ENCODE peak calls at places on chromosome 1, in nine cellular contexts. E is A549, I is fibroblast of lung, R is thoracic aorta, A is Panc1, G is right cardiac atrium, K is esophagus muscularis mucosa, L is AG04450, X is mammary epithelial cell. J is an unnamed sample. For H3K9me3, the result is how much of the 10 kb centered on the place peaks cover.

GRCh38 chr1:195005338-195005737 is 1602.9 kb downstream of the KCNT2 start:
- DNase-seq in K (no peak), G (no peak), X (no peak), L (no peak), A (no peak), R (no peak), I (no peak), E (no peak), J (no peak)

GRCh38 chr1:86778510-86779218 is 74.3 kb downstream of the SH3GLB1 start:
- DNase-seq in K (no peak), G (no peak), R (no peak), I (peak), X (peak), A (no peak), E (no peak), L (no peak), J (no peak)

GRCh38 chr1:159171688-159172501 is 480 bp downstream of the CADM3 start:
- DNase-seq in A (no peak), R (no peak), G (peak), X (no peak), L (no peak), K (no peak), I (no peak), E (peak), J (no peak)

GRCh38 chr1:171470726-171471125 is 14.6 kb upstream of the PRRC2C start:
- DNase-seq in L (no peak), X (no peak), K (no peak), R (no peak), G (no peak), I (no peak), E (no peak), A (no peak), J (no peak)

GRCh38 chr1:20708057-20708456 is 9.8 kb downstream of the KIF17 start:
- DNase-seq in K (no peak), L (no peak), X (no peak), E (no peak), I (no peak), G (peak), R (no peak), A (no peak), J (no peak)

GRCh38 chr1:168369655-168370054 is 89.0 kb downstream of the TBX19 start:
- DNase-seq in A (no peak), X (no peak), I (no peak), K (peak), L (no peak), G (peak), R (no peak), E (no peak), J (no peak)

GRCh38 chr1:178633068-178633467 is 92.0 kb upstream of the RALGPS2 start:
- DNase-seq in L (peak), G (no peak), I (peak), K (no peak), E (peak), A (no peak), R (no peak), X (peak), J (no peak)

GRCh38 chr1:116478621-116479020 is 92.2 kb downstream of the CD58 start:
- DNase-seq in I (no peak), G (no peak), A (no peak), R (no peak), K (no peak), X (no peak), E (no peak), L (no peak), J (no peak)

GRCh38 chr1:31587720-31588423 is 11.6 kb downstream of the TINAGL1 start:
- DNase-seq in R (peak), A (no peak), G (peak), K (no peak), I (no peak), E (peak), X (no peak), L (no peak), J (peak)

DNA sequence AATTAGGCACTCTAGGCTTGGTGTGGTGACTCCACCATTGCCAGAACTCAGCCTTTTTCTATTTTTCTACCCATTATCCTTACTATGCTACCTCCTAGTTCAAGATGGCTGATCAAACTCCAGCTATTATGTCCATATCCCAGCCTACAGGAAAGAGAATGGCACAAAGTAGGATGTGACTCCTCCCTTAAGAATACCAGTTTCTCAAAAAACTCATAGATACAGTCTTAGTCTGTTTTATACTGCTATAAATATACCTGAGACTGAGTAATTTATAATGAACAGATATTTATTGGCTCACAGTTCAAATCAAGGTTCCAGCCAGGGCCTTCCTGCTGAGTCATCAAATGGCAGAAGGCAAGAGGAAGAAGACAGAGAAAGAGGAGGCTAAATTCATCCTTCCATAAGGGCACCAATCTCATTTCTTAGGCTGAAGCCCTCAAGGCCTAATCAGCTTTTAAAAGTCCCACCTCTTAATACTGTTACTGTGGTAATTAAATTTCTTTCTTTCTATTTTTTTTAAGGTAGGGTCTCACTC is 542.8 kb upstream of the BEND5 start:
- DNase-seq in A (no peak), G (no peak), X (no peak), E (no peak), R (no peak), I (no peak), L (no peak), K (no peak), J (no peak)
- H3K9me3 ChIP-seq in A (under half), G (under half), X (under half), E (under half), R (under half), I (under half), L (under half), K (under half), J (under half)

GRCh38 chr1:2809656-2810055 is 8.2 kb upstream of the TTC34 start:
- DNase-seq in A (no peak), R (no peak), L (no peak), E (no peak), K (no peak), I (no peak), G (peak), X (no peak), J (no peak)
- H3K9me3 ChIP-seq in A (under half), R (under half), L (half or more), E (under half), K (under half), I (under half), G (under half), X (under half), J (under half)

DNA sequence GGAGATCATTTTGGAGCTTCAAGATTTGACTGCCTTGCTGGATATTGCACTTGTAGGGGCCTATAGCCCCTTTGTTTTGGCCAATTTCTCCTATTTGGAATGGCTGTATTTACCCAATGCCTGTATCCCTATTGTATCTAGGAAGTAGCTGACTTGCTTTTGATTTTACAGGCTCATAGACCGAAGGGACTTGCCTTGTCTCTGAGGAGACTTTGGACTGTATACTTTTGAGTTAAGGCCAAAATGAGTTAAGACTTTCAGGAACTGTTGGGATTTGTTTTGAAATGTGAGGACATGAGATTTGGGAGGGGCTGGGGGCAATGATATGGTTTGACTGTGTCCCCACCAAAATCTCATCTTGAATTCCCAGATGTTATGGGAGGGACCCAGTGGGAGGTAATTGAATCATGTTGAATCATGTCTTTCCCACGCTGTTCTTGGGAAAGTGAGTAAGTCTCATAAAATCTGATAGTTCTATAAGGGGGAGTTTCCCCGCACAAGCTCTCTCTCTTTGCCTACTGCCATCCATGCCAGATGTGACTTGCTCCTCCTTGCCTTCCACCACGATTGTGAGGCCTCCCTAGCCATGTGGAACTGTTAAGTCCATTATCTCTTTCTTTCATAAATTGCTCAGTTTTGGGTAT is 276.1 kb downstream of the LMX1A start:
- DNase-seq in K (no peak), G (no peak), E (no peak), L (no peak), X (peak), A (no peak), I (no peak), R (no peak), J (no peak)
- H3K9me3 ChIP-seq in K (under half), G (under half), E (under half), L (under half), X (under half), A (under half), I (under half), R (under half), J (under half)

GRCh38 chr1:247047702-247048101 is 30.9 kb downstream of the ZNF670 start:
- DNase-seq in E (no peak), A (no peak), L (no peak), I (no peak), K (no peak), R (no peak), G (no peak), X (no peak), J (no peak)
- H3K9me3 ChIP-seq in E (half or more), A (half or more), L (under half), I (under half), K (under half), R (under half), G (under half), X (under half), J (under half)